ENCODE peak calls at places on chromosomes 12 and 14, in five cellular contexts. One of them, this sample, is unnamed.

GRCh38 chr14:87131879-87132278 is 861.1 kb downstream of the GALC start:
- DNase-seq in fibroblast of the aortic adventitia: peak; percentile 27
- DNase-seq in GM12865: no peak
- DNase-seq in Caco-2: no peak
- DNase-seq in body of pancreas: no peak
- DNase-seq in this sample: no peak

GRCh38 chr12:75738486-75738885 is 227.1 kb upstream of the KRR1 start:
- DNase-seq in fibroblast of the aortic adventitia: peak; percentile 34
- DNase-seq in GM12865: peak; percentile 52
- DNase-seq in Caco-2: no peak
- DNase-seq in body of pancreas: no peak
- DNase-seq in this sample: peak; percentile 50

GRCh38 chr14:53055003-53055402 is 98.1 kb downstream of the DDHD1 start:
- DNase-seq in fibroblast of the aortic adventitia: peak; percentile 84
- DNase-seq in GM12865: peak; percentile 55
- DNase-seq in Caco-2: no peak
- DNase-seq in body of pancreas: no peak
- DNase-seq in this sample: peak; percentile 30

GRCh38 chr14:52923902-52924575 is 26.8 kb downstream of the FERMT2 start:
- DNase-seq in fibroblast of the aortic adventitia: no peak
- DNase-seq in GM12865: peak; percentile 43
- DNase-seq in Caco-2: no peak
- DNase-seq in body of pancreas: no peak
- DNase-seq in this sample: no peak

GRCh38 chr12:32120419-32120818 is 13.8 kb downstream of the BICD1 start:
- DNase-seq in fibroblast of the aortic adventitia: peak; percentile 56
- DNase-seq in GM12865: peak; percentile 61
- DNase-seq in Caco-2: no peak
- DNase-seq in body of pancreas: no peak
- DNase-seq in this sample: peak; percentile 56

GRCh38 chr12:46359667-46360280 is 12.8 kb downstream of the SLC38A2 start:
- DNase-seq in fibroblast of the aortic adventitia: peak; percentile 45
- DNase-seq in GM12865: no peak
- DNase-seq in Caco-2: no peak
- DNase-seq in body of pancreas: no peak
- DNase-seq in this sample: no peak

GRCh38 chr12:96398422-96399080 is 1.7 kb downstream of the CDK17 start:
- DNase-seq in fibroblast of the aortic adventitia: no peak
- DNase-seq in GM12865: peak; percentile 31
- DNase-seq in Caco-2: no peak
- DNase-seq in body of pancreas: no peak
- DNase-seq in this sample: no peak

GRCh38 chr14:93150227-93151206 is 34.2 kb downstream of the MOAP1 start:
- DNase-seq in fibroblast of the aortic adventitia: no peak
- DNase-seq in GM12865: no peak
- DNase-seq in Caco-2: peak; percentile 78
- DNase-seq in body of pancreas: peak; percentile 78
- DNase-seq in this sample: no peak

DNA sequence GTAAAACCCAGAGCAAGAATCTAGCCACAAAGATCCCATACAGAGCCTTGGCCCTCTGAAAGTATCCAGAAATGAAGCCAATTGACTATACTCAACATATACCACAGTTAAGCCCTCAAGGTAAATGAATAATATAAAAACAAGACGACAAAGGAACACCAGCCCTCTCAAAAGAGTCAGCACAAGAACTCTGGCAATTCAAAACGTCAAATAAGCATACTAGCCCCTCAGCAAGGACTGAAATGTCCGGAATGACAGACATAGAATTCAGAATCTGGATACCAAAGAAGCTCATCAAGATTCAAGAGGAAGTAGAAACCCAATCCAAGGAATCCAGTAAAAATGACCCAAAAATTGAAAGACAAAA is 49.9 kb downstream of the GTF2A1 start:
- DNase-seq in fibroblast of the aortic adventitia: no peak
- DNase-seq in GM12865: no peak
- DNase-seq in Caco-2: no peak
- DNase-seq in body of pancreas: no peak
- DNase-seq in this sample: no peak
- TF ChIP-seq CTCF in fibroblast of the aortic adventitia: no peak
- TF ChIP-seq CTCF in GM12865: no peak
- TF ChIP-seq CTCF in Caco-2: no peak
- TF ChIP-seq CTCF in body of pancreas: no peak
- TF ChIP-seq CTCF in this sample: no peak

DNA sequence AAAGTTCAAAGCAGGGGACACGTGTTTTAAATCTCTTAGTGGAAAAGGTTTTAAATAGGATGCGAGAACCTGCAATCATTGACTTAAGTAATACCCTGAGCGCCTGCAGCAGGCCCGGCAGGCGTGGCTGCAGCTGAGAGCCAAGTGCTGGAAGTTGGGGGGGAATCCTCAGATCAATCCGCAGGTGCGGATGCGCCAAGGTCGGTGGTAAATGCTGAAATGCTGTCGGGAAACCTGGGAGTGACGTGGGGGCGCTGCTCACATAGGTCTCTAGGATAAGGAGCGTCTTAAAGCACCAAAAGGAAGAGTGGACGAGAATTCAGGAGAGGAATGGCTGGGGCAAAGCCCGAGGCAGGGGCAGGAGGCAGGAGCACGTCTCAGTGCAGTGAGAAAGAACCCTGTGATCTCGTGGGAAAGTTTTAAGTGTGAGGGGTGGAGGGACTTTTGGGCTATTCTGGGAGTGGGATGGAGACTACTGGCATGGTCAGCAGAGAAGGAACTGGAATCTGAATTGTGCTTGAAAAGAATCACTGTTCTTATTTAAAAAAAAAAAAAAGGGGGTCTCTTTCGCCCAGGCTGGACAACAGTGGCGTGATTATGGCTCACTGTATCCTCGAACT is 883 bp upstream of the CDCA4 start:
- DNase-seq in fibroblast of the aortic adventitia: no peak
- DNase-seq in GM12865: peak; percentile 75
- DNase-seq in Caco-2: peak; percentile 78
- DNase-seq in body of pancreas: peak; percentile 31
- DNase-seq in this sample: no peak
- TF ChIP-seq CTCF in fibroblast of the aortic adventitia: no peak
- TF ChIP-seq CTCF in GM12865: peak; percentile 13
- TF ChIP-seq CTCF in Caco-2: peak; percentile 45
- TF ChIP-seq CTCF in body of pancreas: no peak
- TF ChIP-seq CTCF in this sample: peak; percentile 33

GRCh38 chr14:81536125-81536771 is 2.6 kb upstream of the SEL1L start:
- DNase-seq in fibroblast of the aortic adventitia: no peak
- DNase-seq in GM12865: peak; percentile 14
- DNase-seq in Caco-2: no peak
- DNase-seq in body of pancreas: peak; percentile 90
- DNase-seq in this sample: no peak
- TF ChIP-seq CTCF in fibroblast of the aortic adventitia: no peak
- TF ChIP-seq CTCF in GM12865: no peak
- TF ChIP-seq CTCF in Caco-2: no peak
- TF ChIP-seq CTCF in body of pancreas: no peak
- TF ChIP-seq CTCF in this sample: no peak

DNA sequence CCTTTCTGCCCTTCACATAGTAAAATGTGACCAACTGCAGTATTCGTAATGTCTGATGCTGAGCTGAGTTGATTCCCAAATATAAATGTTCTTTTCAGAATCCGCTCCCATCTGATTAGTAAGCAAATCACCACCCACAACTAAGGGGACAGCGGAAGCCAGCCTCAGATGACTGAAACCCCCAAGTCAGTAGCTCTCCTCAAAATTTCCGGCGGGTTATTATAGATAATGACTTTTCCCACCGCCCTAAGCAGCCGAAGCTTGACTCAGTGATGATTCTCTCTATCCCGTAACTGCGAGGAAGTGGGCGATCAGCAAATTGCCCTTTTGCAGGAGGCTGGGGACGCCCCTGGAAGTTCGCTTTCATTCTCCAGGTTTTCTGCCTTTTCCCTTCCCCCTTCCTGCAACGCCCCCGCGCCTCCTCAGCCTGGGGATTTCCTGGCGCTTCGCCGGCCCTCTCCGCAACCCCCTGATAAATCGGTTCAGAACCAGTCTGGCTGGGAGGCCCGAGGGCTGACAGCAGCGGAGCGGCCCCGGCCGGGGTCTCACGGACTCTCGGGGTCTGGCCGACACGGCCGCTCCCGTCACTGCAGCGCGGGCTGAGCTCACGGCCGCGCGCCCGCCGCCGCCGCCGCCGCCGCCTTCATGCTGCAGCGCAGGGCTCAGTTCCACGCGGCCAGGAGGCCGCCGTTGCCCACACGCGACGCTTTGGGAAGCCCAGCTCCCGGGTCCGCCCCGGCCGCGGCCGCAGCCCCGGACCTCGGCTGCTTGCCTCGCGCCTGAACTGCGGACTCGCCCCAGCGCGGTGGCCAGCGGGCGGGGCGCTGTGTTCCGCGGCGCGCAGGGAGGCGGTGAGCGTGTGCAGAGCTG is at the start of gene LRFN5:
- DNase-seq in fibroblast of the aortic adventitia: peak; percentile 33
- DNase-seq in GM12865: no peak
- DNase-seq in Caco-2: no peak
- DNase-seq in body of pancreas: no peak
- DNase-seq in this sample: no peak
- TF ChIP-seq CTCF in fibroblast of the aortic adventitia: peak; percentile 7
- TF ChIP-seq CTCF in GM12865: no peak
- TF ChIP-seq CTCF in Caco-2: no peak
- TF ChIP-seq CTCF in body of pancreas: no peak
- TF ChIP-seq CTCF in this sample: no peak

GRCh38 chr14:83462759-83463158 is 1929.1 kb upstream of the SEL1L start:
- DNase-seq in fibroblast of the aortic adventitia: no peak
- DNase-seq in GM12865: no peak
- DNase-seq in Caco-2: no peak
- DNase-seq in body of pancreas: no peak
- DNase-seq in this sample: no peak

GRCh38 chr14:83467811-83468210 is 1934.2 kb upstream of the SEL1L start:
- DNase-seq in fibroblast of the aortic adventitia: no peak
- DNase-seq in GM12865: no peak
- DNase-seq in Caco-2: no peak
- DNase-seq in body of pancreas: no peak
- DNase-seq in this sample: no peak

DNA sequence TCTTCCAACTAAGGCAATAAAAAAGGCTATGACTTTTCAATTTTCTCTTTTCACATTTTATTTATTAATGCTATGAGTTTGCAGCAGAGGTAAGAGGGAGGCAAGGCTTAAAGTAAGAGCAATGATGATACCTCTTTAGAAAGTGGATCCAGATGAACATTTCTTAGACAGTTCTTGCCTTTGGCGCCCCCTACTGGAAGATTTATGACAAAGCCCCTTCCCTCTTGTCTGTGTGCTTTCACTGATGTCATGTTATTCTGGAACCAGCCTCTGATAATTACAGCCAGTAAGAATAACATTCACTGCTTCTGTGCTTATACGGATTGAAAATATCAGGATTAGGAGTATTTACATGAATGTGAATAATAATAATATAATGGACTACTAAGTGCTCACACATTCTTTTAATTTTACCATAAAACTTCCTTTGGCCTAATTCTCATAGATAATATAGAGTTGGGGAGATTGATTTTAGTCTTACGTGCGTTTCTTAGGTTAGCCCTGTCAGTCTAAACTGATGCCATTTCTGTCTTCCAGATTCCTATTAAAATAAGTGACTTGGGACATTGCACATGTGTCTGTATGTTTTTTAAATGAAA is 1929.9 kb upstream of the SEL1L start:
- DNase-seq in fibroblast of the aortic adventitia: peak; percentile 27
- DNase-seq in GM12865: peak; percentile 18
- DNase-seq in Caco-2: peak; percentile 43
- DNase-seq in body of pancreas: peak; percentile 52
- DNase-seq in this sample: no peak
- TF ChIP-seq CTCF in fibroblast of the aortic adventitia: peak; percentile 41
- TF ChIP-seq CTCF in GM12865: peak; percentile 40
- TF ChIP-seq CTCF in Caco-2: peak; percentile 32
- TF ChIP-seq CTCF in body of pancreas: peak; percentile 64
- TF ChIP-seq CTCF in this sample: peak; percentile 42

GRCh38 chr12:53481957-53482586 is 17.2 kb downstream of the MAP3K12 start:
- DNase-seq in fibroblast of the aortic adventitia: no peak
- DNase-seq in GM12865: peak; percentile 54
- DNase-seq in Caco-2: peak; percentile 38
- DNase-seq in body of pancreas: no peak
- DNase-seq in this sample: no peak
- TF ChIP-seq CTCF in fibroblast of the aortic adventitia: peak; percentile 39
- TF ChIP-seq CTCF in GM12865: peak; percentile 18
- TF ChIP-seq CTCF in Caco-2: peak; percentile 21
- TF ChIP-seq CTCF in body of pancreas: peak; percentile 5
- TF ChIP-seq CTCF in this sample: no peak

This sample was measured in GM10248.